ENCODE peak calls at places on chromosomes 5 and 9, in six cellular contexts. A is transverse colon, F is heart left ventricle, T is H1, G is HepG2, W is stomach. Z is an unnamed sample.

GRCh38 chr5:88142801-88143692 is 125.6 kb downstream of the TMEM161B start:
- DNase-seq in A (peak; percentile 21), F (peak; percentile 50), T (no peak), G (no peak), W (no peak), Z (no peak)

GRCh38 chr5:16593013-16593412 is 23.8 kb downstream of the RETREG1 start:
- DNase-seq in A (no peak), F (no peak), T (no peak), G (no peak), W (no peak), Z (no peak)

GRCh38 chr9:6498982-6499381 is 86.0 kb downstream of the UHRF2 start:
- DNase-seq in A (no peak), F (no peak), T (no peak), G (no peak), W (no peak), Z (no peak)

GRCh38 chr9:13689925-13690324 is 410.4 kb upstream of the MPDZ start:
- DNase-seq in A (no peak), F (no peak), T (no peak), G (no peak), W (no peak), Z (no peak)

GRCh38 chr5:33364406-33364805 is 76.4 kb upstream of the TARS1 start:
- DNase-seq in A (no peak), F (no peak), T (no peak), G (no peak), W (no peak), Z (no peak)

GRCh38 chr5:114744406-114744805 is 382.5 kb downstream of the KCNN2 start:
- DNase-seq in A (no peak), F (no peak), T (no peak), G (no peak), W (no peak), Z (no peak)

GRCh38 chr5:2352101-2352861 is 399.2 kb downstream of the IRX2 start:
- DNase-seq in A (no peak), F (no peak), T (no peak), G (peak; percentile 90), W (no peak), Z (no peak)

GRCh38 chr5:84028093-84028492 is 307.4 kb upstream of the HAPLN1 start:
- DNase-seq in A (no peak), F (no peak), T (no peak), G (no peak), W (no peak), Z (no peak)

GRCh38 chr9:98369066-98369425 is 113.6 kb upstream of the TBC1D2 start:
- DNase-seq in A (no peak), F (no peak), T (no peak), G (no peak), W (no peak), Z (no peak)
- TF ChIP-seq CTCF in A (no peak), F (no peak), T (no peak), G (no peak), W (no peak), Z (no peak)

GRCh38 chr5:157560560-157560959 is 15.0 kb downstream of the ADAM19 start:
- DNase-seq in A (no peak), F (no peak), T (no peak), G (no peak), W (no peak), Z (no peak)
- H3K4me1 ChIP-seq in A (peaks cover 29% of the 10 kb centered on the region), F (peaks cover 80% of the 10 kb centered on the region), T (no peaks in the 10 kb centered on the region), G (peaks cover 21% of the 10 kb centered on the region), W (peaks cover 82% of the 10 kb centered on the region), Z (peaks cover 24% of the 10 kb centered on the region)

GRCh38 chr5:75366787-75367186 is 29.8 kb downstream of the HMGCR start:
- DNase-seq in A (no peak), F (no peak), T (no peak), G (no peak), W (no peak), Z (no peak)
- H3K4me3 ChIP-seq in A (no peak overlapping the region), F (no peak overlapping the region), T (no peak overlapping the region), G (no peak overlapping the region), W (no peak overlapping the region), Z (no peak overlapping the region)

GRCh38 chr9:37026085-37026935 is 7.8 kb downstream of the PAX5 start:
- DNase-seq in A (no peak), F (no peak), T (no peak), G (no peak), W (no peak), Z (no peak)
- TF ChIP-seq CTCF in A (no peak), F (no peak), T (no peak), G (no peak), W (no peak), Z (no peak)

DNA sequence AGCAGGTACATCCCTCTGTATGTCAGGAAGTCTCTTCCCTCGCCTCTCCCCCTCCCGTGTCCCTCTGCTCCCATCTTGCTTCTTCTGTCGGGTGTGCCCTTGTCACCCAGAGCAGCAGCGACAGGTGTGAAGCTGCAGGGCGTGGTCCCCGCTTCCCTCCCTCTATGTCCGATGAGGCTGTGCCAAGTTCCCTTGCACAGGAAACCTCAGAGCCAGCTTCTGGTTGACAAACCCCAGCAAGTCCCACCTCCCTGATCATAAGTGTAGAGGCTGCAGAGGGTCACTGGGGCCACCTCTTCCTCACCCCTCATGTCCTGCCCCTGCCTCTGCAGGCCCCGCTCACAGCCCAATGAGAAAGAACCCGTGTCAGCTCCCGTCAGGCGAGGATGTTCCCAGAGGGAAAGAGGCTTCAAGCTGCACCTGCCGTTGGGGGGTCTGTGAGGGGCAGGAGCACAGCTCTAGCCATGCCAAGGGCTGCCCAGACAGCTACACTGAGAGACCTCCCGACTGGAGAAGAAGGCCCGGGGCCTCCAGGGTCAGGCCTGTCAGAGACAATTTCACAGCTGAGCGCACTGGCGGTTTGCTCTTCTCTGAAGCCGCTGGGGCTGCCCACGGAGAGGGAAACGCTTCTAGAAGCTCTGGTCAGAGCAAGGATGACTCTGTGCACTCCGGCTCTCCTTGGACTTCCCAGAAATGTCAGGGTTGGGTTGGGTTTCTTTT is 73.3 kb downstream of the AK8 start:
- DNase-seq in A (peak; percentile 39), F (no peak), T (no peak), G (no peak), W (no peak), Z (no peak)
- H3K4me1 ChIP-seq in A (peaks cover 4% of the 10 kb centered on the region), F (peaks cover 5% of the 10 kb centered on the region), T (peaks cover 2% of the 10 kb centered on the region), G (no peaks in the 10 kb centered on the region), W (peaks cover 8% of the 10 kb centered on the region), Z (no peaks in the 10 kb centered on the region)

DNA sequence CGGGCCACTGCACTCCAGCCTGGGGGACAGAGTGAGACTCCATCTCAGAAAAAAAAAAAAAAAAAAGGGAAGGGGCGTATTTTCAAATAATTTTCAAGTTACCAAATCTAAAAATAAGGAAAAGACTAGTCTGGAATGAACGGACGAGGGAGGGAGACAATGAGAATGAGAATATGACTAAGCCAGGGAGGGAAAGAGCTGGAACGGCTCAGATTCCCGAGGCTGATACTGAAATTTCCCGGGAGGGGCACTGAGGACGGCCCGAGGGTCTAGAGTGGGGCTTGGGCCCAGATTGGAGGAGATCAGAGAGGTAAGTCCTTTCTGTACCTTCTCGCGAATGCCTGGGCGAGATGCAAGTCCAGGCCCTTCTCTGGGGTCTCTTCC is 3.4 kb upstream of the CCIN start:
- DNase-seq in A (no peak), F (no peak), T (no peak), G (no peak), W (no peak), Z (no peak)
- H3K4me3 ChIP-seq in A (no peak overlapping the region), F (peak overlapping the region; percentile 52), T (no peak overlapping the region), G (no peak overlapping the region), W (peak overlapping the region; percentile 58), Z (no peak overlapping the region)

GRCh38 chr9:107263289-107263688 is 19.8 kb upstream of the RAD23B start:
- DNase-seq in A (no peak), F (no peak), T (no peak), G (no peak), W (no peak), Z (no peak)
- TF ChIP-seq CTCF in A (no peak), F (no peak), T (no peak), G (no peak), W (no peak), Z (no peak)

DNA sequence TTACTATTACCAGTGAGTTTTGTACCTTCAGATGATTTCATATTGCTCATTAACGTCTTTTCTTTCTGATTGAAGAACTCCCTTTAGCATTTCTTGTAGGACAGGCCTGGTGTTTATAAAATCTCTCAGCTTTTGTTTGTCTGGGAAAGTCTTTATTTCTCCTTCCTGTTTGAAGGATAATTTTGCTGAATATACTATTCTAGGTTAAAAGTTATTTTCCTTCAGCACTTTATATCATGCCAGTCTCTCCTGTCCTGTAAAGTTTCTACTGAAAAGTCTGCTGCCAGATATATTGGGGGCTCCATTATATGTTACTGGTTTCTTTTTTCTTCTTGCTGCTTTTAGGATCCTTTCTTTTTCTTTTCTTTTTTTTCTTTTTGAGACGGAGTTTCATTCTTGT is 13.3 kb downstream of the CDK7 start:
- DNase-seq in A (no peak), F (no peak), T (no peak), G (no peak), W (no peak), Z (no peak)
- H3K4me1 ChIP-seq in A (no peaks in the 10 kb centered on the region), F (no peaks in the 10 kb centered on the region), T (no peaks in the 10 kb centered on the region), G (peaks cover 15% of the 10 kb centered on the region), W (peaks cover 2% of the 10 kb centered on the region), Z (peaks cover 6% of the 10 kb centered on the region)

GRCh38 chr9:113579270-113580040 is 115.9 kb downstream of the RGS3 start:
- DNase-seq in A (peak; percentile 51), F (peak; percentile 79), T (no peak), G (no peak), W (peak; percentile 47), Z (no peak)
- H3K4me3 ChIP-seq in A (no peak overlapping the region), F (peak overlapping the region; percentile 50), T (no peak overlapping the region), G (no peak overlapping the region), W (no peak overlapping the region), Z (no peak overlapping the region)